ENCODE peak calls at places on chromosomes 1 and 21, in four cellular contexts. One of them, this sample, is unnamed. For H3K4me1, the result is how much of the 10 kb centered on the place peaks cover.

GRCh38 chr1:68624233-68624632 is 127.4 kb upstream of the DEPDC1 start:
- DNase-seq in Karpas-422: no peak
- DNase-seq in colonic mucosa: no peak
- DNase-seq in endothelial cell of umbilical vein: peak
- DNase-seq in this sample: no peak

GRCh38 chr1:67058761-67059160 is 4.8 kb upstream of the SLC35D1 start:
- DNase-seq in endothelial cell of umbilical vein: no peak
- DNase-seq in colonic mucosa: no peak
- DNase-seq in Karpas-422: no peak
- DNase-seq in this sample: peak

GRCh38 chr1:89918794-89919155 is 76.1 kb upstream of the ZNF326 start:
- DNase-seq in endothelial cell of umbilical vein: no peak
- DNase-seq in Karpas-422: no peak
- DNase-seq in colonic mucosa: no peak
- DNase-seq in this sample: no peak

GRCh38 chr1:107572674-107573205 is 392.2 kb downstream of the VAV3 start:
- DNase-seq in Karpas-422: no peak
- DNase-seq in colonic mucosa: no peak
- DNase-seq in endothelial cell of umbilical vein: no peak
- DNase-seq in this sample: no peak

GRCh38 chr1:9181990-9182783 is 52.4 kb upstream of the H6PD start:
- DNase-seq in Karpas-422: no peak
- DNase-seq in colonic mucosa: peak
- DNase-seq in endothelial cell of umbilical vein: peak
- DNase-seq in this sample: peak

GRCh38 chr1:169046671-169047070 is 59.8 kb upstream of the ATP1B1 start:
- DNase-seq in colonic mucosa: no peak
- DNase-seq in Karpas-422: no peak
- DNase-seq in endothelial cell of umbilical vein: no peak
- DNase-seq in this sample: no peak

GRCh38 chr21:43717166-43717853 is 1.6 kb upstream of the PDXK start:
- DNase-seq in endothelial cell of umbilical vein: no peak
- DNase-seq in colonic mucosa: no peak
- DNase-seq in Karpas-422: no peak
- DNase-seq in this sample: no peak

GRCh38 chr21:37712204-37712934 is 203.9 kb downstream of the KCNJ6 start:
- DNase-seq in endothelial cell of umbilical vein: peak
- DNase-seq in Karpas-422: peak
- DNase-seq in colonic mucosa: peak
- DNase-seq in this sample: peak

GRCh38 chr1:160219062-160219929 is 14.1 kb downstream of the PEA15 start:
- DNase-seq in Karpas-422: peak
- DNase-seq in colonic mucosa: peak
- DNase-seq in endothelial cell of umbilical vein: peak
- DNase-seq in this sample: peak

GRCh38 chr1:8464987-8465386 is 147.1 kb downstream of the SLC45A1 start:
- DNase-seq in endothelial cell of umbilical vein: no peak
- DNase-seq in colonic mucosa: no peak
- DNase-seq in Karpas-422: no peak
- DNase-seq in this sample: peak

GRCh38 chr1:65009176-65009575 is 42.8 kb upstream of the JAK1 start:
- DNase-seq in colonic mucosa: no peak
- DNase-seq in Karpas-422: no peak
- DNase-seq in endothelial cell of umbilical vein: no peak
- DNase-seq in this sample: no peak

GRCh38 chr1:6471086-6471841 is 5.3 kb upstream of the TNFRSF25 start:
- DNase-seq in Karpas-422: no peak
- DNase-seq in endothelial cell of umbilical vein: no peak
- DNase-seq in colonic mucosa: peak
- DNase-seq in this sample: no peak

GRCh38 chr1:178379807-178380206 is 117.0 kb downstream of the CLEC20A start:
- DNase-seq in endothelial cell of umbilical vein: no peak
- DNase-seq in Karpas-422: peak
- DNase-seq in colonic mucosa: no peak
- DNase-seq in this sample: no peak

GRCh38 chr21:33801424-33802405 is 113.9 kb downstream of the ATP5PO start:
- DNase-seq in endothelial cell of umbilical vein: no peak
- DNase-seq in colonic mucosa: no peak
- DNase-seq in Karpas-422: no peak
- DNase-seq in this sample: peak

GRCh38 chr1:85629532-85629920 is 49.0 kb downstream of the CCN1 start:
- DNase-seq in Karpas-422: no peak
- DNase-seq in endothelial cell of umbilical vein: no peak
- DNase-seq in colonic mucosa: no peak
- DNase-seq in this sample: peak

GRCh38 chr1:232457607-232458006 is 172.3 kb downstream of the SIPA1L2 start:
- DNase-seq in colonic mucosa: no peak
- DNase-seq in endothelial cell of umbilical vein: no peak
- DNase-seq in Karpas-422: no peak
- DNase-seq in this sample: no peak

GRCh38 chr1:27868932-27869718 is 3.2 kb upstream of the THEMIS2 start:
- DNase-seq in colonic mucosa: no peak
- DNase-seq in Karpas-422: peak
- DNase-seq in endothelial cell of umbilical vein: peak
- DNase-seq in this sample: no peak

GRCh38 chr1:104463126-104463697 is 713.5 kb downstream of the AMY1C start:
- DNase-seq in Karpas-422: no peak
- DNase-seq in endothelial cell of umbilical vein: no peak
- DNase-seq in colonic mucosa: no peak
- DNase-seq in this sample: no peak

GRCh38 chr1:83545450-83545849 is 453.5 kb downstream of the TTLL7 start:
- DNase-seq in colonic mucosa: no peak
- DNase-seq in Karpas-422: peak
- DNase-seq in endothelial cell of umbilical vein: no peak
- DNase-seq in this sample: no peak

GRCh38 chr1:39563669-39564068 is 12.9 kb downstream of the PABPC4 start:
- DNase-seq in colonic mucosa: no peak
- DNase-seq in endothelial cell of umbilical vein: no peak
- DNase-seq in Karpas-422: no peak
- DNase-seq in this sample: no peak

GRCh38 chr1:180153032-180153431 is 1.6 kb upstream of the QSOX1 start:
- DNase-seq in Karpas-422: no peak
- DNase-seq in colonic mucosa: no peak
- DNase-seq in endothelial cell of umbilical vein: no peak
- DNase-seq in this sample: no peak

GRCh38 chr1:228059536-228060457 is 22.7 kb upstream of the ARF1 start:
- DNase-seq in Karpas-422: peak
- DNase-seq in colonic mucosa: peak
- DNase-seq in endothelial cell of umbilical vein: peak
- DNase-seq in this sample: no peak

GRCh38 chr1:173202430-173203145 is 4.5 kb downstream of the TNFSF4 start:
- DNase-seq in colonic mucosa: peak
- DNase-seq in Karpas-422: peak
- DNase-seq in endothelial cell of umbilical vein: peak
- DNase-seq in this sample: peak

GRCh38 chr21:45102391-45102932 is 28.1 kb downstream of the ADARB1 start:
- DNase-seq in endothelial cell of umbilical vein: peak
- DNase-seq in Karpas-422: peak
- DNase-seq in colonic mucosa: peak
- DNase-seq in this sample: peak

GRCh38 chr21:46113497-46114176 is 15.7 kb downstream of the COL6A2 start:
- DNase-seq in Karpas-422: no peak
- DNase-seq in endothelial cell of umbilical vein: no peak
- DNase-seq in colonic mucosa: no peak
- DNase-seq in this sample: no peak

GRCh38 chr1:82565146-82565545 is 764.4 kb downstream of the ADGRL2 start:
- DNase-seq in endothelial cell of umbilical vein: no peak
- DNase-seq in colonic mucosa: no peak
- DNase-seq in Karpas-422: no peak
- DNase-seq in this sample: peak

GRCh38 chr1:180156631-180157091 is 2.0 kb downstream of the QSOX1 start:
- DNase-seq in endothelial cell of umbilical vein: no peak
- DNase-seq in Karpas-422: no peak
- DNase-seq in colonic mucosa: no peak
- DNase-seq in this sample: peak

DNA sequence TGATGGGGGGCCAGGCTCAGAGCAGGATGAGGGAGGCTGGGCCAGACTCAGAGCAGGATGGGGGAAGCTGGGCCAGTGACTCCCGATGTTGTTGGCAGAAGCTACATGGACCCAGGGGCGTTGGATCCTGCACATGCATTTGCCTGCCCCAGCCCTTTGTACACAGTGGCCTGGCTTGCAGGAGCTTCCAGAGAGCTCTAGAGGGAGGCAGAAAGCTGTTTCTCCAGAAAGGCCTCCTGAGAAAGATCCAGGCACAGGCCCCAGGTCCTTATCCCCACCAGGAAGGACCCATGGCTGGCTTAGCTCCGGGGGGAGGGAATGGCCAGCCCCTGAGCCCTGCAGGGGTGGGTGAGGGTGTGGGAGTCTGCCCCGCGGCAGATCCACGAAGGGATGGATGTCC is 106.6 kb upstream of the ACTRT2 start:
- DNase-seq in Karpas-422: no peak
- DNase-seq in endothelial cell of umbilical vein: no peak
- DNase-seq in colonic mucosa: no peak
- DNase-seq in this sample: no peak
- H3K4me1 ChIP-seq in Karpas-422: under half
- H3K4me1 ChIP-seq in endothelial cell of umbilical vein: under half
- H3K4me1 ChIP-seq in colonic mucosa: under half
- H3K4me1 ChIP-seq in this sample: under half

DNA sequence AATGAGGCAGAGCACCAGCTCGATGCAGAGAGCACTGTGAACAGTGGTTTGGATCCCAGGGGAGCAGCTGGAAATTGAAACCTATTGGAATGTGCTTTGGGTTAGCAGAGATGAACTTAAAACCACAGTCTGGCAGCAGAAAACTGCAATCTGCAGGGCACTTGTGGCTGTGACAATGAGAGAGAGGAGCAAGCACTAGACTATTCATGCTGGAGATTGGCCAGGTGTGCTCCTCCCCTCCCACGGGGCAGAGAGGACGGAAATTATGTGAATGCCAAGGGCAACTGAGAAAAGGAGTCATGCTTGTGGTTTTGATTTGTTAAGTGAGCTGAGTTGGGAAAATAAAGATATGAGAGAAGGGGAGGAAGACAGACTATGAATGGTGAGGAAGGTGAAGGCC is 38.1 kb downstream of the HSD3B2 start:
- DNase-seq in colonic mucosa: no peak
- DNase-seq in endothelial cell of umbilical vein: no peak
- DNase-seq in Karpas-422: no peak
- DNase-seq in this sample: no peak
- H3K27ac ChIP-seq in colonic mucosa: no peak
- H3K27ac ChIP-seq in endothelial cell of umbilical vein: no peak
- H3K27ac ChIP-seq in Karpas-422: no peak
- H3K27ac ChIP-seq in this sample: no peak

DNA sequence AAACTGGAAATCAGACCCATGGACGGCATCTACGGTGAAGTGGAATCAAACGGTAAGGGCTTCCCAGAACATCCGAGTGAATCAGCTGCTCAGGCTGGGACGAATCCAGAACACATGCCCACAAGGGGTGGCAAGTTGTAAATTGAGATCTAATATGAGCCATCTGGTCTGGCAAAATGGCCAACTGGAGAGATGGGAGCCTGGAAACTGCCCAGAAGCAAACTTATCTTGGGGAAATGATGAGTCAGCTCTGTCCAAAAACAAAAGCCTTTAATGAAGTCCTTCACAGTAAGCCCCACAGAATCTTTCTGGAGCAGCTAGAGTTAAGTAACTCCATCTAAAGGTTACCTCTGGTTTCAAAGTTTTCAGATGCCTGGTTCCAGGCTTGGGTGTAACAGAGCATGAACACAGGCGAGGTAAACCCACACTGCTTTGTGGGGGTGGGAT is 10.6 kb upstream of the SRP9 start:
- DNase-seq in endothelial cell of umbilical vein: peak
- DNase-seq in colonic mucosa: peak
- DNase-seq in Karpas-422: no peak
- DNase-seq in this sample: peak
- H3K9ac ChIP-seq in endothelial cell of umbilical vein: no peak
- H3K9ac ChIP-seq in colonic mucosa: no peak
- H3K9ac ChIP-seq in Karpas-422: no peak
- H3K9ac ChIP-seq in this sample: peak

DNA sequence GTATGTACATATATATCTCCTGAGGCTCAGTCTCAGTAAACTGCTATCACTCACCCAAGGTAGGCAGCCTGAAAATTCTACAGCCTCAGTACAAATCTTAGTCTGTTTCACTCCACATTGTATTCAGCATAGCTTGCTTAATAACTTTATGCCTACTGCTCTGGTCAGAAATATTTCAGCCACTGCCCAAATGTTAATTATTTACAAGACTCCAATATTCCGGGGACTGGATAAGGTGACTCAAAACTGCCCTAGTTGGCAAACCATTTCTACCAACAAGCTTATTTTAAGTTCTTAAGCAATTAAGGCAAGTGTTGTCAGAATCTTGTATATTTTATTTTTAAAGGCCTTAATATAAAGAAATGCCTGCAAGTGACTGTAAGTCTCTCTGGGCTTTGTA is 114.8 kb downstream of the LRRIQ3 start:
- DNase-seq in colonic mucosa: no peak
- DNase-seq in endothelial cell of umbilical vein: no peak
- DNase-seq in Karpas-422: no peak
- DNase-seq in this sample: no peak
- H3K4me1 ChIP-seq in colonic mucosa: under half
- H3K4me1 ChIP-seq in endothelial cell of umbilical vein: under half
- H3K4me1 ChIP-seq in Karpas-422: under half
- H3K4me1 ChIP-seq in this sample: under half

DNA sequence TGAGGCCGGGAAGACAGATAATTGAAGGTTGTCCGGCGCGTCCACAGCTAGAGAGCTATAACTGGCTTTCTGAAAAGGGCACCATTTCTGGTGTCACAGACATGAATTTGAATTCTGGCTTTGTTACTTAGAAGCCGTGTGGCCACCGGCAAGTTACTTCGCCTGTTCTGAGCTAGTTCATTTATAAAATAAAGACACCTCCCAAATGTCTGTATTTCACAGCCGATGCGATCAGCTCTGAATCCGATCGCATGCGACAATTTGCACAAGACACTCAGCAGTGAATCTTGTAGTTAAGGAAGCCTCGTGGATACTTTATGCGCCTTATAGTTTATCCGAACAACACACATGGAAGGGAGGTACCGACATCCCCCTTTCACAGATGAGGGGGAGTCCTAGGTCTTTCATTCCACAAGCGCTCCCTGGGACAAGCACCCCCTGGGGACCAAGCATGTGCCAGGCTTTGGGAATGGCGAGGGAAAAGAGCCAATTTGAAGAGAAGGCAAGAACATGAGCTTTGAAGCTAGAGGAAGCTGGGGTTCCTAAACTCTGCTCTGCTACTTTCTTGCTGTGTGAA is 4.0 kb downstream of the ID3 start:
- DNase-seq in Karpas-422: no peak
- DNase-seq in colonic mucosa: peak
- DNase-seq in endothelial cell of umbilical vein: peak
- DNase-seq in this sample: peak
- H3K27ac ChIP-seq in Karpas-422: peak
- H3K27ac ChIP-seq in colonic mucosa: peak
- H3K27ac ChIP-seq in endothelial cell of umbilical vein: peak
- H3K27ac ChIP-seq in this sample: peak

DNA sequence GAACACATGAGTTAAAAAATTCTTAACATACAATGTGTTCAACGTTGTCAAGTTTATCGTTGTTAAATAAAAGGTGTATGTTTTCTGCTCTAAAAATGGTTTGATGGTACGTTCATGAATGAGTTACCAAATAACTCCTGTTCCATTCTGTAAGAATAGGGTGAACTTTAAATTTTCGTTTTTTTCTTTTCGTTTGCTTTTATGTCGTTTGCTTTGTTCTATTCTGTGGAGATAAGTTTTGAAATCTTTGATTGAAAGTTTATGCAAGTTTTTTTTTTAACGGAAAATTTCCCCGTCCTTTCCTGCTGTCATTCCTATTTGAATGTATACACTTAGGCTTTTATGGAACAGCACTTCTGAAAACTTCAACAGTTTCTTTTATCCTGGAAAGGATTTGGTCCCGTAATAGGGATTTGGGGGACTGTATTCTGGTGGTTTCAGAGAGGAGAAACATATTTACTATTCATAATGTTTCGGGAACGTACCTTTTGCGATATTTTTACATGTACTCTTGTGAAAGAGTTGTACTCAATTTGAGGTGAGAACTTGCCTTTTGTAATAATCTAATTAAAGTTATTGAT is 1.7 kb downstream of the DR1 start:
- DNase-seq in colonic mucosa: no peak
- DNase-seq in endothelial cell of umbilical vein: peak
- DNase-seq in Karpas-422: no peak
- DNase-seq in this sample: no peak
- H3K9ac ChIP-seq in colonic mucosa: no peak
- H3K9ac ChIP-seq in endothelial cell of umbilical vein: peak
- H3K9ac ChIP-seq in Karpas-422: peak
- H3K9ac ChIP-seq in this sample: peak

This sample was measured in mesenchymal stem cell.